ENCODE peak calls at places on chromosomes 12 and 14, in eight cellular contexts. N, S, T, M, F, J, H and O are unnamed samples.

GRCh38 chr12:45407967-45408743 is 192.3 kb downstream of the ANO6 start:
- DNase-seq in N (no peak), S (no peak), T (no peak), M (no peak), F (no peak), J (no peak), H (no peak), O (peak)

GRCh38 chr14:37588667-37588955 is 6.4 kb downstream of the FOXA1 start:
- DNase-seq in N (no peak), S (no peak), T (peak), M (no peak), F (no peak), J (no peak), H (no peak), O (no peak)

GRCh38 chr14:74278080-74278479 is 24.7 kb downstream of the ABCD4 start:
- DNase-seq in N (no peak), S (no peak), T (no peak), M (no peak), F (no peak), J (no peak), H (no peak), O (no peak)

GRCh38 chr12:41552507-41553047 is 364.5 kb downstream of the PDZRN4 start:
- DNase-seq in N (no peak), S (no peak), T (no peak), M (no peak), F (peak), J (no peak), H (no peak), O (no peak)

GRCh38 chr14:72815459-72815858 is 78.4 kb downstream of the DPF3 start:
- DNase-seq in N (no peak), S (no peak), T (no peak), M (no peak), F (no peak), J (no peak), H (no peak), O (no peak)

GRCh38 chr14:77613207-77613606 is 3.2 kb downstream of the SPTLC2 start:
- DNase-seq in N (no peak), S (no peak), T (no peak), M (no peak), F (no peak), J (no peak), H (no peak), O (no peak)

GRCh38 chr12:74889563-74890236 is 319.9 kb downstream of the KCNC2 start:
- DNase-seq in N (no peak), S (no peak), T (no peak), M (no peak), F (peak), J (no peak), H (peak), O (no peak)

GRCh38 chr12:109782322-109782695 is 50.9 kb downstream of the TRPV4 start:
- DNase-seq in N (no peak), S (no peak), T (no peak), M (no peak), F (no peak), J (no peak), H (no peak), O (no peak)

GRCh38 chr14:102071283-102071998 is 15.4 kb downstream of the HSP90AA1 start:
- DNase-seq in N (no peak), S (no peak), T (peak), M (no peak), F (peak), J (no peak), H (no peak), O (no peak)

GRCh38 chr12:87127272-87127671 is 871.1 kb upstream of the MGAT4C start:
- DNase-seq in N (no peak), S (no peak), T (no peak), M (no peak), F (peak), J (no peak), H (no peak), O (no peak)

GRCh38 chr12:92905258-92905810 is 23.8 kb downstream of the EEA1 start:
- DNase-seq in N (no peak), S (no peak), T (no peak), M (no peak), F (no peak), J (no peak), H (no peak), O (no peak)

GRCh38 chr14:54803396-54803795 is 99.2 kb downstream of the GCH1 start:
- DNase-seq in N (no peak), S (no peak), T (no peak), M (no peak), F (no peak), J (no peak), H (no peak), O (no peak)

GRCh38 chr12:115528466-115528865 is 749.0 kb downstream of the MED13L start:
- DNase-seq in N (no peak), S (no peak), T (no peak), M (no peak), F (no peak), J (no peak), H (no peak), O (no peak)

GRCh38 chr14:64910847-64911495 is 3.3 kb upstream of the CHURC1 start:
- DNase-seq in N (peak), S (no peak), T (peak), M (peak), F (peak), J (no peak), H (no peak), O (no peak)

GRCh38 chr14:105439710-105440553 is 20.3 kb downstream of the MTA1 start:
- DNase-seq in N (no peak), S (no peak), T (no peak), M (no peak), F (no peak), J (no peak), H (no peak), O (no peak)

GRCh38 chr12:111823891-111824290 is 18.1 kb upstream of the MAPKAPK5 start:
- DNase-seq in N (no peak), S (no peak), T (peak), M (no peak), F (no peak), J (no peak), H (no peak), O (no peak)

GRCh38 chr12:104282109-104282508 is 21.4 kb upstream of the EID3 start:
- DNase-seq in N (no peak), S (no peak), T (no peak), M (no peak), F (no peak), J (no peak), H (no peak), O (no peak)

GRCh38 chr14:99190696-99191662 is 81.0 kb downstream of the BCL11B start:
- DNase-seq in N (no peak), S (no peak), T (no peak), M (no peak), F (no peak), J (no peak), H (no peak), O (no peak)

GRCh38 chr14:93969082-93969828 is 7.1 kb downstream of the ASB2 start:
- DNase-seq in N (peak), S (no peak), T (no peak), M (no peak), F (peak), J (peak), H (no peak), O (no peak)

GRCh38 chr14:93971635-93972027 is 4.7 kb downstream of the ASB2 start:
- DNase-seq in N (peak), S (no peak), T (no peak), M (no peak), F (no peak), J (no peak), H (no peak), O (no peak)

GRCh38 chr14:93970589-93970966 is 5.8 kb downstream of the ASB2 start:
- DNase-seq in N (peak), S (no peak), T (peak), M (peak), F (no peak), J (no peak), H (no peak), O (no peak)

GRCh38 chr14:93972618-93973205 is 3.7 kb downstream of the ASB2 start:
- DNase-seq in N (no peak), S (no peak), T (no peak), M (no peak), F (no peak), J (no peak), H (no peak), O (no peak)

GRCh38 chr14:93970967-93971634 is 5.3 kb downstream of the ASB2 start:
- DNase-seq in N (peak), S (no peak), T (no peak), M (no peak), F (no peak), J (no peak), H (no peak), O (no peak)
- H3K4me3 ChIP-seq in N (peak), S (no peak), T (peak), M (no peak), F (no peak), J (peak), H (peak), O (no peak)

GRCh38 chr12:123391546-123392343 is 7.8 kb downstream of the KMT5A start:
- DNase-seq in N (no peak), S (no peak), T (no peak), M (no peak), F (no peak), J (no peak), H (no peak), O (no peak)
- H3K4me3 ChIP-seq in N (no peak), S (no peak), T (no peak), M (no peak), F (no peak), J (peak), H (no peak), O (no peak)

GRCh38 chr12:55009171-55009570 is 10.6 kb upstream of the NEUROD4 start:
- DNase-seq in N (no peak), S (no peak), T (no peak), M (no peak), F (no peak), J (no peak), H (no peak), O (no peak)
- H3K4me3 ChIP-seq in N (no peak), S (no peak), T (no peak), M (no peak), F (no peak), J (no peak), H (no peak), O (no peak)

GRCh38 chr14:24367506-24368214 is at the start of gene NFATC4:
- DNase-seq in N (peak), S (peak), T (peak), M (peak), F (peak), J (peak), H (no peak), O (peak)
- H3K4me3 ChIP-seq in N (no peak), S (peak), T (peak), M (peak), F (peak), J (peak), H (peak), O (peak)

GRCh38 chr12:43292699-43293098 is 259.3 kb downstream of the ADAMTS20 start:
- DNase-seq in N (no peak), S (no peak), T (no peak), M (no peak), F (peak), J (no peak), H (no peak), O (no peak)
- H3K4me3 ChIP-seq in N (no peak), S (no peak), T (no peak), M (no peak), F (no peak), J (no peak), H (no peak), O (no peak)

GRCh38 chr12:77834618-77835017 is 3.9 kb downstream of the NAV3 start:
- DNase-seq in N (no peak), S (no peak), T (no peak), M (no peak), F (no peak), J (no peak), H (no peak), O (no peak)

GRCh38 chr12:77830952-77831351 is 258 bp downstream of the NAV3 start:
- DNase-seq in N (no peak), S (no peak), T (no peak), M (no peak), F (no peak), J (no peak), H (no peak), O (no peak)

GRCh38 chr12:77835982-77836381 is 5.3 kb downstream of the NAV3 start:
- DNase-seq in N (no peak), S (no peak), T (no peak), M (no peak), F (no peak), J (no peak), H (no peak), O (no peak)

GRCh38 chr12:77833329-77833728 is 2.6 kb downstream of the NAV3 start:
- DNase-seq in N (no peak), S (no peak), T (no peak), M (no peak), F (no peak), J (no peak), H (no peak), O (no peak)

DNA sequence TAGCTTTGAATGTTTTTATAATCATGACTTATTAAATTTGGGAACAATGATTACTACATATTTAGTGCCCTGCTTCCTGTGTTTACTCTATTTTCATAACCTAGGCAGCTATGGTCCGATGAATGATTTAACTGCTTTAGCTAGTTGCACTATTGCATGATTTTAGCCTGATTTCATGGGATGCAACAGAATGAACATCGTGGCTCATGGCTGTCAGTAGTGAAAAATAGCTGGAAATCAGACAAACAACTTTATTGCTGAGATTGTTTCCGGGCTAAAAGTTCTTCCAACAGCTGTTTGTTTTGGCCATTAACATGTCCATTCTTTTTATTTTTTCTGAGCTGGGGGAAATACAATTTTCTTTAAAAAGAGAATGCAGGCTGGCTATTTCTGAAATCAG is at the start of gene NAV3:
- DNase-seq in N (no peak), S (no peak), T (no peak), M (no peak), F (peak), J (no peak), H (no peak), O (no peak)
- H3K4me3 ChIP-seq in N (no peak), S (no peak), T (no peak), M (no peak), F (no peak), J (peak), H (no peak), O (no peak)

DNA sequence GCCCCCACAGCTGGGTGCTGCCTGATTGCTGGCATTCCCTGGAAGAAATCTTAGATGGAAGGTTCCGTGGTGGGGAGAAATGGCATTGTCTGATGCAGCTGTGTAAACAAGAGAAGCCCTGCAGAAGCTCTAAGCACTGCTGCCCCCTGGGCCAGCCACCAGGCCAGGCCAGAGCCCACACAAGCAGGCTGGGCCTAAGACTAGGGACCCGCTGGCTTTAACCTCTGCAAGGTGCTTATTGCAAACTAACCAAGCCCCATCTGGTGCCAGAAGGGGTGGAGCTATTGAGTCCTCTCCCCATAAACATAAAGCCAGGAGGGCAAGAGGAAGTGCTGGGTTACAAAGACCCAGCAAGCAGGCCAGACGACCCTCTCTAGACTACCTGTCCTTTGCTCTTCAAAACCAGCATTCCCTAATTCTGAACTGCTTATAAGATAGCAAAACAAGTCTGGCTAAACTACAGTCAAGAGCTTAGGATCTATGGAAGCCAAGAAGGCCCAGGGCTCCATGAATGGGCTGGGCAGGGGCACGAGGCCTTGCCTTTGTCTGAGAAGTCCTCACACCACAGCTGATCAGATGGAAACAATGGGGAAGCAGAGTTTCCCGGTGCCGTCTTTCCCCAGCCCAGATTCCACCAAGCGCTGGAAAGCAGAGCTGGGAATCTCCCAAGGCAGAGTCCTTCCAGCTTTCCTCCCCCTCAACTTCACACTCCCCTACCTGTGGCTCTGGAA is 28.8 kb downstream of the P2RX4 start:
- DNase-seq in N (no peak), S (no peak), T (no peak), M (peak), F (no peak), J (no peak), H (no peak), O (peak)
- H3K4me3 ChIP-seq in N (no peak), S (no peak), T (no peak), M (no peak), F (no peak), J (no peak), H (no peak), O (peak)